ENCODE peak calls at places on chromosomes 13 and 19, in four cellular contexts. R is aorta; G is CD4-positive, alpha-beta T cell; U is right atrium auricular region. C is an unnamed sample.

GRCh38 chr19:5130371-5131030 is 161.6 kb downstream of the KDM4B start:
- DNase-seq in R (no peak), G (peak), U (no peak), C (no peak)

GRCh38 chr13:81872581-81872980 is 1531.7 kb upstream of the SPRY2 start:
- DNase-seq in R (no peak), G (no peak), U (no peak), C (no peak)

GRCh38 chr13:83883061-83883523 is 818 bp upstream of the SLITRK1 start:
- DNase-seq in R (no peak), G (no peak), U (no peak), C (no peak)

GRCh38 chr19:35559781-35560180 is 3.7 kb downstream of the ATP4A start:
- DNase-seq in R (peak), G (no peak), U (no peak), C (no peak)

GRCh38 chr19:34241513-34242337 is 12.6 kb upstream of the GARRE1 start:
- DNase-seq in R (no peak), G (peak), U (no peak), C (no peak)

GRCh38 chr13:51814825-51815650 is 11.1 kb upstream of the DHRS12 start:
- DNase-seq in R (no peak), G (peak), U (peak), C (peak)

GRCh38 chr19:49678970-49679831 is 2.1 kb downstream of the PRMT1 start:
- DNase-seq in R (no peak), G (no peak), U (no peak), C (peak)

GRCh38 chr13:42777476-42777875 is 3.9 kb upstream of the FAM216B start:
- DNase-seq in R (no peak), G (no peak), U (no peak), C (no peak)

GRCh38 chr13:95300625-95301134 is 571 bp downstream of the ABCC4 start:
- DNase-seq in R (peak), G (peak), U (no peak), C (no peak)

GRCh38 chr19:7547153-7547552 is 11.6 kb downstream of the PNPLA6 start:
- DNase-seq in R (no peak), G (no peak), U (no peak), C (no peak)

GRCh38 chr13:111518161-111518791 is 197.8 kb downstream of the TEX29 start:
- DNase-seq in R (no peak), G (no peak), U (no peak), C (no peak)

GRCh38 chr19:37953125-37953524 is 46.1 kb downstream of the SIPA1L3 start:
- DNase-seq in R (no peak), G (no peak), U (no peak), C (no peak)

GRCh38 chr19:23318143-23318542 is 67.9 kb upstream of the ZNF724 start:
- DNase-seq in R (no peak), G (no peak), U (no peak), C (no peak)

GRCh38 chr19:3573162-3573857 is 566 bp downstream of the HMG20B start:
- DNase-seq in R (peak), G (no peak), U (no peak), C (peak)

GRCh38 chr13:50843256-50844043 is at the start of gene DLEU7:
- DNase-seq in R (peak), G (no peak), U (no peak), C (no peak)

GRCh38 chr13:44271915-44272341 is 101.7 kb upstream of the SERP2 start:
- DNase-seq in R (no peak), G (no peak), U (no peak), C (no peak)

GRCh38 chr19:51354742-51355148 is 11.4 kb downstream of the ETFB start:
- DNase-seq in R (no peak), G (no peak), U (no peak), C (no peak)

GRCh38 chr19:51607920-51608562 is 22.2 kb downstream of the SIGLEC5 start:
- DNase-seq in R (peak), G (peak), U (no peak), C (peak)

GRCh38 chr19:56253737-56254136 is 18.8 kb upstream of the EDDM13 start:
- DNase-seq in R (no peak), G (no peak), U (no peak), C (no peak)

GRCh38 chr19:58361900-58362271 is 665 bp downstream of the ZNF497 start:
- DNase-seq in R (peak), G (no peak), U (no peak), C (no peak)

GRCh38 chr13:29484796-29485195 is 110.7 kb downstream of the SLC7A1 start:
- DNase-seq in R (no peak), G (no peak), U (no peak), C (no peak)

GRCh38 chr19:16078759-16079707 is 2.7 kb downstream of the TPM4 start:
- DNase-seq in R (peak), G (peak), U (peak), C (no peak)

GRCh38 chr13:51158923-51159322 is 47.8 kb upstream of the C13orf42 start:
- DNase-seq in R (no peak), G (no peak), U (no peak), C (no peak)

GRCh38 chr13:59623516-59623915 is 540.2 kb downstream of the DIAPH3 start:
- DNase-seq in R (no peak), G (no peak), U (no peak), C (no peak)

GRCh38 chr13:59621791-59622190 is 541.9 kb downstream of the DIAPH3 start:
- DNase-seq in R (no peak), G (no peak), U (no peak), C (no peak)

GRCh38 chr13:59625121-59625520 is 538.6 kb downstream of the DIAPH3 start:
- DNase-seq in R (no peak), G (no peak), U (no peak), C (no peak)
- H3K27ac ChIP-seq in R (no peak), G (no peak), U (no peak), C (no peak)

GRCh38 chr13:97111705-97112104 is 110.4 kb upstream of the MBNL2 start:
- DNase-seq in R (no peak), G (no peak), U (no peak), C (no peak)
- H3K27ac ChIP-seq in R (peak), G (no peak), U (no peak), C (no peak)

GRCh38 chr19:47742636-47743035 is 2.7 kb upstream of the NOP53 start:
- DNase-seq in R (peak), G (no peak), U (no peak), C (no peak)

GRCh38 chr19:47740866-47741519 is 4.4 kb upstream of the NOP53 start:
- DNase-seq in R (peak), G (no peak), U (no peak), C (no peak)

GRCh38 chr19:47745010-47745901 is at the start of gene NOP53:
- DNase-seq in R (peak), G (peak), U (peak), C (peak)

DNA sequence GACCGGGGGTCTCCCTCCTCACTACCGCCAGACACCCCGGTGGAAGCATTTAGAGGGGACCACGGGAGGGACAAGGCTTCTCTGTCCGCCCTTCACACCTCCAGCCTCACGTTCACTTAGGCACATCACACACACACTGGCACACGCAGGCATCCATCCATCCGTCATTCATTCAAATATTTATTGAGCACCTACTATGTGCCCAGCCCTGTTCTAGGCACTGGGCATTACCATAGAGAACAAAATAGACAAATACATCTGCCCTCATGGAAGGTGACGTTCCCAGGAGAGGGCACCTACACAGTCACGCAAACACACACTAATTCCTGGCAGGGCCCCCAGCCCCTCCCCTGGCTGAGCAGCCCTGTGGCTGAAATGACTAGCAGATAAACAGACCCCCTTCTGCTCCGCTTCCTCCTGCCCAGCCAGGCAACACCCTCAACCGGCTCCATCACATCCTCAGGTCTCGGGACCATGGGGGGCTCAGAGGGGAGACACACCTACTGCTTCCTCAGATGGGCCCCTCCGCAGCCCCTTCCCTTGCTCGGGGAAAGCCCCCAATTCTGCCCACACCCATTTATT is 3.7 kb upstream of the NOP53 start:
- DNase-seq in R (no peak), G (no peak), U (no peak), C (no peak)
- H3K27ac ChIP-seq in R (peak), G (no peak), U (peak), C (no peak)

DNA sequence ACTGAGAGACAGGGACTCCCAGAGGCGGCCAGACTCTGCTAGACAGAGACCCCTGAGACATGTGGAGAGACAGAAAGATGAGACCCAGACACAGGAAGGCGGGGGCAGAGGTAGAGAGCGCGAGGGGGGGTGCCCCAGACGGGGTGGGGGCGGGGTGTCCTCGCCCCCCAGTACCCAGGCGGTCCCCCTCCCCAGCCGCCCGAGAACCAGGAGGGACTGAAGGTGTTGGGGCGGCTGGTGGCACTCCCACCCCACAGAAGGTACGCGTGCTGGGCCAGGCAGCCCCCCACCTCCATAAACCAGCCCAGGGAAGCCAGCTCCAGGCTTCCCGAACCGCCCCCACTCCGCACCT is 336 bp downstream of the SLC8A2 start:
- DNase-seq in R (no peak), G (no peak), U (no peak), C (no peak)
- H3K27ac ChIP-seq in R (no peak), G (no peak), U (no peak), C (no peak)

DNA sequence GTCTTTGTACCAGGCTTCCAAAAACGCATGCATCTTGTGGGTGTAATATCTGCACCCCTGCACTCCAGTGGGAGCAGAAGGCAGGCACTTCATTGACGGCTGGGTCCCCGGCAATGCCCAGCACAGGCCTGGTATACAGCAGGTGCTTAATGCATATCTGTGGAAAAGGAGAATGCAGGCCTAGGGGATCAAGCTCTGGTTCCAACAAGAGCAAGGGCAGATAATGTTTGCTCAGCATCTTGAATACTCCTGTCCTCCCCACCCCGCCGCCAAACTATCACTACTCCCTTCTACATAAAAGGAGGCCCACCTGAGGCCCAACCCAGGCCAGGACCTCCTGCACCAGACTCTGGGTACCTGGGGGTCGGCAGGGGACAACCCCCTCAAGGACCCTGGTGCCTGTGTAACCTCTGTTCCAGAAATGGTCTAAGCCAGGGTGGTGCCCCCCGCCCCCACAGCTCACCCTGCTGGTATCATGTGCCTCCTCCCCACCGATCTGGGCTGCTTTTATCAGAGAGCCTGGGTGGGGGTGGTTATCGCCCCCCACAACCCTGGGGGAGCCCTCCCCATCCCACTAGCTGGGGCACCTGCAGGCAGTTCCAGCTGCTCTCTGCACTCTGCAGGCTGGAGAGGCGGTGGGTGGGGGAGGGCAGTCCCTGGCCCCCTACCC is 4.8 kb downstream of the KLF16 start:
- DNase-seq in R (no peak), G (no peak), U (no peak), C (peak)
- H3K27ac ChIP-seq in R (no peak), G (peak), U (peak), C (no peak)

GRCh38 chr13:33957497-33957905 is 139.6 kb downstream of the RFC3 start:
- DNase-seq in R (no peak), G (no peak), U (no peak), C (no peak)
- H3K27ac ChIP-seq in R (no peak), G (no peak), U (no peak), C (no peak)

DNA sequence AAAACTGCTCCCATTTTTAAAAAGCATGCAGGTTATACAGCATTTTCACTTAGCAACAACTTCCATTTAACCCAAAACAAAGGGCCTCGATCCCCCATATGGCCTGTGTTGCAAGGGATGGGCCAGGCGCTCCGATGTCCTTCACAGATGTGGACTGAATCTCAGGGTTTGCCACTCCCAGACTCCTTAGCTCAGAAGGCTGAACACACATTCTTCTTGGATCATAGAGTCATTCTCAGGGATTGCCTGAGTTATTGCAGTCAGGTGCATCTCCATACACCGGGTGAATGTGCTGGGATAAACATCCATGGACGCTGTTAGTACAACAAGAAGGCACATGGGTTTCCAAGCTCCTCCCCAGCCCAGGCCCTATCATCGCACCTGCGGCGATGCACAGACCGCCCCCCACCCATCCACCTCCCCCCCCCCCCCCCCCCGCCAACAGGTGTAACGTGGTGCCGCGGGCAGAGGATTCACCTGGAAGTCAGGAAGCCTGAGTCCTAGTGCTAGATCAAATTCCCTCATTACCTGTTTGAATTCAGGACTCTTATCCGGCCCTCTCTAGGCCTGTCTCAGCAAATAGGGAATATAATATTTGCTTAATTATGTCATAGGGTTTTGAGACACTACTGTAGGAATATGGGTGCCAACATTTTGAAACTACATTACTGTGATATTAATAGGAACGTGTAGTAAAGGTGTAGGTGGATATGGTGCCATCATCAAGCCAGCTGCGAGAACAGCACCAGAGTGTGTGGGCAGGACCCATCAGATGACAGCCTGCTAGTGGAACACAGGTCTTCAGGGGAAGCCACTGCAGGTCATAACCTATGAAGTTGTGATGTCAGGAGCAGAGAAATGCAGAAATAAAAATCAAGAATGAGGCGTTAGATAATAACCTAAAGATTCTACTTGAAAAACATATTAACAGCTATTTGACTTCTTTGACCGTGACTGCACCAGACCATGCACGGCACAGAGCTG is 110.9 kb downstream of the SACS start:
- DNase-seq in R (no peak), G (no peak), U (no peak), C (no peak)
- H3K27ac ChIP-seq in R (peak), G (no peak), U (no peak), C (no peak)

GRCh38 chr13:32309812-32310706 is 5.1 kb downstream of the ZAR1L start:
- DNase-seq in R (no peak), G (peak), U (no peak), C (no peak)
- H3K27ac ChIP-seq in R (peak), G (no peak), U (no peak), C (no peak)

GRCh38 chr13:65551208-65551607 is 1678.9 kb downstream of the PCDH9 start:
- DNase-seq in R (no peak), G (no peak), U (no peak), C (no peak)
- H3K27ac ChIP-seq in R (no peak), G (no peak), U (no peak), C (no peak)

C was measured in right lobe of liver.